ENCODE peak calls at places on chromosomes 7 and 10, in seven cellular contexts. M is spleen, P is transverse colon, B is IMR-90, N is HCT116, T is endothelial cell of umbilical vein, G is H1. F is an unnamed sample. For H3K9me3, the result is how much of the 10 kb centered on the place peaks cover.

GRCh38 chr10:60238408-60239100 is 151.1 kb downstream of the ANK3 start:
- DNase-seq in N (peak), M (no peak), P (no peak), T (no peak), B (peak), G (peak), F (no peak)

GRCh38 chr7:135747366-135747765 is 1.2 kb downstream of the FAM180A start:
- DNase-seq in N (no peak), B (no peak), T (no peak), G (no peak), P (no peak), M (no peak), F (no peak)

GRCh38 chr10:86149264-86149663 is 217.3 kb downstream of the GRID1 start:
- DNase-seq in M (no peak), G (no peak), N (no peak), P (no peak), T (no peak), B (no peak), F (no peak)

GRCh38 chr10:73894245-73894971 is 16.5 kb upstream of the PLAU start:
- DNase-seq in P (no peak), B (peak), G (no peak), T (peak), N (no peak), M (no peak), F (no peak)

GRCh38 chr10:72637398-72637857 is 11.5 kb upstream of the MICU1 start:
- DNase-seq in P (peak), G (no peak), T (peak), B (peak), M (no peak), N (no peak), F (no peak)

GRCh38 chr10:102468683-102469082 is 17.3 kb upstream of the C10orf95 start:
- DNase-seq in M (no peak), G (no peak), B (peak), P (no peak), N (no peak), T (no peak), F (no peak)

GRCh38 chr7:91519241-91520200 is 255.3 kb downstream of the FZD1 start:
- DNase-seq in M (no peak), G (no peak), P (no peak), N (no peak), B (no peak), T (no peak), F (no peak)

GRCh38 chr10:44853148-44853734 is 57.9 kb upstream of the TMEM72 start:
- DNase-seq in M (no peak), G (no peak), T (peak), N (no peak), B (peak), P (no peak), F (no peak)

GRCh38 chr7:142243823-142244222 is 14.0 kb downstream of the PRSS58 start:
- DNase-seq in M (no peak), T (no peak), N (no peak), G (no peak), B (no peak), P (no peak), F (no peak)

GRCh38 chr10:13953371-13953770 is 366.6 kb downstream of the PRPF18 start:
- DNase-seq in M (no peak), T (no peak), B (peak), N (no peak), P (no peak), G (no peak), F (no peak)

GRCh38 chr7:87231715-87232114 is 12.2 kb upstream of the TMEM243 start:
- DNase-seq in P (no peak), M (no peak), G (no peak), T (no peak), N (no peak), B (no peak), F (no peak)

GRCh38 chr10:69914373-69915268 is 112.9 kb downstream of the COL13A1 start:
- DNase-seq in P (peak), M (peak), N (peak), T (peak), G (peak), B (peak), F (no peak)

GRCh38 chr10:101072923-101073322 is 11.1 kb downstream of the KAZALD1 start:
- DNase-seq in B (no peak), G (no peak), N (no peak), P (no peak), M (no peak), T (no peak), F (no peak)

GRCh38 chr10:32374605-32375004 is 27.6 kb upstream of the EPC1 start:
- DNase-seq in M (no peak), T (no peak), P (no peak), G (no peak), N (no peak), B (no peak), F (no peak)

GRCh38 chr10:108913300-108913699 is 1010.0 kb downstream of the XPNPEP1 start:
- DNase-seq in N (no peak), G (no peak), P (no peak), T (no peak), M (no peak), B (no peak), F (no peak)

GRCh38 chr7:130942211-130942964 is 208.4 kb upstream of the KLF14 start:
- DNase-seq in T (peak), N (no peak), P (peak), G (no peak), B (peak), M (no peak), F (no peak)

GRCh38 chr7:94453898-94454297 is 55.7 kb upstream of the CASD1 start:
- DNase-seq in M (no peak), P (no peak), N (no peak), G (no peak), T (peak), B (no peak), F (no peak)

GRCh38 chr10:132419631-132420468 is 22.9 kb downstream of the PWWP2B start:
- DNase-seq in G (no peak), B (no peak), T (no peak), N (no peak), P (no peak), M (peak), F (no peak)

GRCh38 chr7:151727579-151728285 is 149.2 kb downstream of the PRKAG2 start:
- DNase-seq in T (peak), P (peak), B (peak), M (no peak), N (peak), G (peak), F (peak)

GRCh38 chr10:61819208-61819607 is 82.3 kb upstream of the ARID5B start:
- DNase-seq in T (no peak), N (no peak), G (no peak), P (no peak), M (no peak), B (no peak), F (no peak)

GRCh38 chr10:37474645-37475044 is 349.2 kb downstream of the ANKRD30A start:
- DNase-seq in P (no peak), B (no peak), N (no peak), M (no peak), T (no peak), G (no peak), F (no peak)

GRCh38 chr10:13439313-13439712 is 89.5 kb downstream of the BEND7 start:
- DNase-seq in N (no peak), P (no peak), G (no peak), T (no peak), B (no peak), M (no peak), F (no peak)

GRCh38 chr7:4383584-4383983 is 298.5 kb upstream of the FOXK1 start:
- DNase-seq in G (no peak), B (no peak), T (no peak), P (no peak), N (no peak), M (no peak), F (peak)

GRCh38 chr7:4386190-4386589 is 295.9 kb upstream of the FOXK1 start:
- DNase-seq in P (no peak), M (no peak), B (no peak), G (no peak), N (no peak), T (no peak), F (no peak)
- H3K9me3 ChIP-seq in P (under half), M (under half), B (under half), G (under half), N (under half), T (under half), F (under half)

GRCh38 chr7:155027879-155028278 is 25.0 kb upstream of the PAXIP1 start:
- DNase-seq in T (no peak), M (no peak), G (no peak), P (no peak), B (no peak), N (no peak), F (no peak)
- H3K27ac ChIP-seq in T (no peak), M (no peak), G (no peak), P (no peak), B (no peak), N (no peak), F (no peak)

DNA sequence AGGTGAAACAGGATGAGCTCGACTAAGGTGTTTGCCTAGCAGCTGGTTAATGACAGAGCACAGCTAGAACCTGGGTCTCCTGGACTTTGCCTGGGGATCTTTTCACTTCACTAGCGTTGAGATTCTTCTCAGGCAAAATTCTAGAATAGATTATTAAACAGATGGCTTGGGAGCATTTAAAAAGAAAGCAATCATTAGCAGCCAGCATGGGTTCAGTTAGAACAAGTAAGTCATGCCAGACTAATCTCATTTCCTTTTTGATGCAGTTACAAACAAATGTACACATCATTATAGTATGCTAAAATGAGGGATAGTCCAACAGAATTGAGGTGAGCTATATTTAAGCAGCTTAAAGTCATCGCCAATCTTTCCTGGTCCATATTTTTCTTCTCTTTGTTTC is 291.3 kb upstream of the MYO3A start:
- DNase-seq in B (no peak), G (no peak), P (no peak), T (no peak), M (no peak), N (no peak), F (no peak)
- TF ChIP-seq POLR2A in B (no peak), G (no peak), P (no peak), T (no peak), M (no peak), N (no peak), F (no peak)

GRCh38 chr7:4760952-4761351 is 14.5 kb upstream of the AP5Z1 start:
- DNase-seq in P (no peak), N (no peak), T (no peak), B (no peak), M (no peak), G (no peak), F (no peak)

GRCh38 chr7:4759211-4759610 is 16.2 kb upstream of the AP5Z1 start:
- DNase-seq in G (no peak), N (no peak), P (no peak), B (no peak), T (no peak), M (peak), F (no peak)

GRCh38 chr7:4762121-4763055 is 13.0 kb upstream of the AP5Z1 start:
- DNase-seq in N (no peak), G (no peak), T (no peak), P (no peak), M (peak), B (no peak), F (no peak)

GRCh38 chr7:4758111-4758510 is 17.3 kb upstream of the AP5Z1 start:
- DNase-seq in T (no peak), M (no peak), G (no peak), P (no peak), N (no peak), B (no peak), F (no peak)

DNA sequence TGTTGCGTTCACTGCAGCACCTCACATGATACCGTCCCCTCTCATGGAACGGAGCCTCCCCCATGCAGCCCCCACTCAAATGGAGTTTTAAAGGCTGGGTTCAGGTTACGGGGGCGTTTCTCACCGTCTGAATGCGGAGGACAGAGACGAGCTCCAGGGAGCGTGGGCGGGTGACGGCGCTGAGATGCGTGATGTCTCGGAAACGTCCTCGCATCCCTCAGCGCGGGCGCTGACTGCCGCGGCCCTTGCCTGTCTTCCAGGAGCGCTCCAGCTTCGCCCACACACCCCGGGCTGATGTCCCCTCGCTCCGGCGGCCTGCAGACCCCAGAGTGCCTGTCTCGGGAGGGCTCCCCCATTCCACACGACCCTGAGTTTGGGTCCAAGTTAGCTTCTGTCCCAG is 16.6 kb upstream of the AP5Z1 start:
- DNase-seq in G (no peak), M (no peak), N (no peak), P (no peak), T (no peak), B (no peak), F (no peak)
- H3K9me3 ChIP-seq in G (under half), M (under half), N (under half), P (under half), T (under half), B (under half), F (under half)